ENCODE peak calls at places on chromosomes 11 and 22, in six cellular contexts. Q is small intestine; E is GM06990; G is heart left ventricle; Z is A549; H is CD4-positive, alpha-beta memory T cell. Y is an unnamed sample.

GRCh38 chr22:26471522-26471921 is 12.1 kb downstream of the HPS4 start:
- DNase-seq in Q (no peak), E (no peak), G (no peak), Z (peak), H (no peak), Y (no peak)

GRCh38 chr22:22992474-22992873 is 77.8 kb upstream of the GNAZ start:
- DNase-seq in H (no peak), Q (no peak), G (no peak), E (no peak), Z (no peak), Y (no peak)

GRCh38 chr22:29032584-29032983 is 29.0 kb downstream of the C22orf31 start:
- DNase-seq in E (no peak), Q (no peak), H (no peak), G (no peak), Z (peak), Y (no peak)

GRCh38 chr22:30574095-30574981 is at the start of gene GAL3ST1:
- DNase-seq in Z (peak), G (no peak), H (no peak), E (no peak), Q (peak), Y (no peak)

GRCh38 chr22:37930270-37930951 is 23.0 kb downstream of the C22orf23 start:
- DNase-seq in Z (peak), G (peak), H (no peak), E (no peak), Q (peak), Y (no peak)

GRCh38 chr11:1126935-1127663 is 30.7 kb upstream of the MUC5AC start:
- DNase-seq in Z (no peak), Q (no peak), G (no peak), E (no peak), H (no peak), Y (no peak)

GRCh38 chr11:73249858-73250773 is 22.0 kb upstream of the P2RY6 start:
- DNase-seq in H (no peak), Q (no peak), Z (no peak), G (no peak), E (no peak), Y (no peak)

GRCh38 chr11:65242389-65242788 is 19.4 kb upstream of the POLA2 start:
- DNase-seq in Z (no peak), E (no peak), G (no peak), Q (no peak), H (no peak), Y (no peak)

GRCh38 chr11:65890324-65891179 is at the start of gene CCDC85B:
- DNase-seq in Z (peak), G (peak), E (peak), Q (peak), H (peak), Y (peak)

GRCh38 chr11:18054511-18055103 is 8.5 kb upstream of the TPH1 start:
- DNase-seq in Z (no peak), Q (no peak), G (no peak), E (no peak), H (no peak), Y (no peak)

GRCh38 chr11:78000193-78000592 is 5.7 kb upstream of the INTS4 start:
- DNase-seq in E (no peak), H (peak), Z (peak), G (no peak), Q (peak), Y (peak)

GRCh38 chr11:2690596-2691354 is 9.0 kb downstream of the KCNQ1OT1 start:
- DNase-seq in H (no peak), E (no peak), G (no peak), Q (no peak), Z (no peak), Y (no peak)

GRCh38 chr11:96150609-96151008 is 192.4 kb downstream of the MAML2 start:
- DNase-seq in Z (no peak), H (no peak), Q (no peak), G (no peak), E (no peak), Y (no peak)

GRCh38 chr11:2086239-2087040 is 52.7 kb downstream of the IGF2 start:
- DNase-seq in G (no peak), E (no peak), Q (no peak), Z (no peak), H (no peak), Y (no peak)

GRCh38 chr11:68680541-68681231 is 3.7 kb upstream of the GAL start:
- DNase-seq in H (no peak), G (no peak), Q (no peak), Z (no peak), E (no peak), Y (no peak)

GRCh38 chr11:64594159-64594939 is 3.3 kb downstream of the SLC22A12 start:
- DNase-seq in Q (no peak), E (no peak), H (no peak), G (peak), Z (no peak), Y (no peak)

GRCh38 chr22:19876941-19877625 is 22.4 kb upstream of the GNB1L start:
- DNase-seq in Q (no peak), E (no peak), G (peak), H (no peak), Z (no peak), Y (no peak)

GRCh38 chr22:46122511-46122971 is 27.8 kb upstream of the PPARA start:
- DNase-seq in E (peak), G (peak), Z (no peak), H (peak), Q (peak), Y (peak)

GRCh38 chr11:109423114-109423859 is 1.3 kb downstream of the C11orf87 start:
- DNase-seq in G (peak), Q (no peak), E (peak), Z (no peak), H (no peak), Y (no peak)

GRCh38 chr11:10319691-10320090 is 14.8 kb downstream of the ADM start:
- DNase-seq in Z (no peak), G (no peak), H (no peak), E (no peak), Q (no peak), Y (no peak)

GRCh38 chr11:27233654-27234042 is 129.4 kb downstream of the CCDC34 start:
- DNase-seq in Z (no peak), E (no peak), H (no peak), G (no peak), Q (no peak), Y (no peak)

GRCh38 chr11:16402654-16403447 is 46.5 kb upstream of the SOX6 start:
- DNase-seq in Q (no peak), Z (no peak), H (no peak), E (no peak), G (no peak), Y (no peak)

GRCh38 chr11:104918113-104918824 is 20.0 kb upstream of the CASP12 start:
- DNase-seq in E (no peak), G (no peak), H (peak), Q (peak), Z (no peak), Y (no peak)

GRCh38 chr11:126146454-126147192 is 64.8 kb downstream of the RPUSD4 start:
- DNase-seq in Z (no peak), Q (no peak), E (no peak), G (no peak), H (no peak), Y (no peak)

GRCh38 chr22:24952837-24953293 is 349 bp downstream of the KIAA1671 start:
- DNase-seq in G (no peak), Z (peak), Q (peak), H (no peak), E (no peak), Y (no peak)

GRCh38 chr11:110435780-110436717 is 6.3 kb downstream of the FDX1 start:
- DNase-seq in H (no peak), G (no peak), Q (peak), E (no peak), Z (no peak), Y (no peak)

GRCh38 chr22:49905465-49905864 is 12.8 kb downstream of the ALG12 start:
- DNase-seq in E (no peak), Z (no peak), G (no peak), Q (no peak), H (no peak), Y (no peak)

DNA sequence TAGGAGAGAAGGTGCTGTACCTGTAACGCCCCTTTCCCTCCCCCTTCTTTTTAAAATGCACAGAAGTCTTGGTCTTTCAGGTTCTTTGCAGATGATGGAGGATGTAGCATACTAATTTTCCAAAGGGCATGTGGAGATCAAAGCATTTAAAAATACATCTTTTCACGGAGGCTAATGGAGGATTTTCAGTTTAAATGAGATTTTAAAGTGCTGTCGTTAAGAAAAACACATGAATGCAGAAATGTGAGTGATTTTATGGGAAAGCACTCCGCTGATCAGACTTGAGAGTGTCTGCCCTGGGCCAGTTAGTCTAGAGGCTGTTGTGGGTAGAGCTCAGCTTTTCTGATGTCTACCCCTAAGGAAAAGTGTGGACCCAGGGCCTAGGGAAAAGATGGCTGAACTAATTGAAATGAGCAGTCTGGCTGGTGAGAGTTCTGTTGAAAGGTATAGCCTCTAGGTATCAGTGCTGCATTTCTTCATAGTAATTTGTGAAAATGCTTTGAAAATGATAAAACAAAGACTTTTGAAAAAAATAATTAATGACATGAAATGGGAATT is 2.5 kb downstream of the AMOTL1 start:
- DNase-seq in H (no peak), E (no peak), Q (no peak), Z (no peak), G (no peak), Y (no peak)
- H3K4me3 ChIP-seq in H (no peak), E (no peak), Q (no peak), Z (no peak), G (no peak), Y (no peak)

GRCh38 chr11:122478986-122479385 is 176.5 kb upstream of the UBASH3B start:
- DNase-seq in G (no peak), E (no peak), Z (no peak), Q (no peak), H (no peak), Y (no peak)
- H3K4me3 ChIP-seq in G (no peak), E (no peak), Z (no peak), Q (no peak), H (no peak), Y (no peak)

GRCh38 chr11:111913997-111914396 is 1.5 kb downstream of the HSPB2 start:
- DNase-seq in Q (no peak), H (no peak), E (no peak), Z (no peak), G (peak), Y (no peak)
- H3K4me3 ChIP-seq in Q (no peak), H (no peak), E (no peak), Z (no peak), G (peak), Y (no peak)

GRCh38 chr11:42976636-42977217 is 335.1 kb upstream of the API5 start:
- DNase-seq in G (no peak), H (no peak), Q (no peak), Z (no peak), E (no peak), Y (no peak)

GRCh38 chr11:42967653-42968052 is 344.1 kb upstream of the API5 start:
- DNase-seq in H (no peak), Z (no peak), Q (no peak), E (no peak), G (no peak), Y (no peak)

GRCh38 chr11:42974510-42974909 is 337.3 kb upstream of the API5 start:
- DNase-seq in G (no peak), H (no peak), E (no peak), Q (no peak), Z (peak), Y (no peak)

GRCh38 chr11:42972741-42973140 is 339.1 kb upstream of the API5 start:
- DNase-seq in E (no peak), Q (peak), G (no peak), H (no peak), Z (no peak), Y (no peak)
- H3K4me3 ChIP-seq in E (no peak), Q (no peak), G (no peak), H (no peak), Z (no peak), Y (no peak)

GRCh38 chr11:95097209-95097608 is 7.6 kb downstream of the ENDOD1 start:
- DNase-seq in H (no peak), Q (no peak), G (no peak), Z (no peak), E (no peak), Y (no peak)

GRCh38 chr11:95093548-95093947 is 3.9 kb downstream of the ENDOD1 start:
- DNase-seq in G (no peak), Q (no peak), H (no peak), E (no peak), Z (no peak), Y (no peak)

GRCh38 chr11:95092549-95093324 is 3.1 kb downstream of the ENDOD1 start:
- DNase-seq in Z (peak), G (no peak), E (no peak), Q (peak), H (peak), Y (no peak)

GRCh38 chr11:95098826-95099225 is 9.2 kb downstream of the ENDOD1 start:
- DNase-seq in Q (peak), E (no peak), Z (no peak), H (no peak), G (no peak), Y (no peak)

GRCh38 chr11:95095858-95096587 is 6.4 kb downstream of the ENDOD1 start:
- DNase-seq in Q (no peak), G (no peak), H (no peak), Z (no peak), E (peak), Y (no peak)
- H3K4me3 ChIP-seq in Q (no peak), G (no peak), H (no peak), Z (no peak), E (no peak), Y (no peak)

GRCh38 chr11:119318240-119319135 is 1.6 kb upstream of the MCAM start:
- DNase-seq in Z (no peak), H (peak), E (peak), Q (peak), G (no peak), Y (peak)
- H3K4me3 ChIP-seq in Z (no peak), H (no peak), E (peak), Q (no peak), G (no peak), Y (no peak)

DNA sequence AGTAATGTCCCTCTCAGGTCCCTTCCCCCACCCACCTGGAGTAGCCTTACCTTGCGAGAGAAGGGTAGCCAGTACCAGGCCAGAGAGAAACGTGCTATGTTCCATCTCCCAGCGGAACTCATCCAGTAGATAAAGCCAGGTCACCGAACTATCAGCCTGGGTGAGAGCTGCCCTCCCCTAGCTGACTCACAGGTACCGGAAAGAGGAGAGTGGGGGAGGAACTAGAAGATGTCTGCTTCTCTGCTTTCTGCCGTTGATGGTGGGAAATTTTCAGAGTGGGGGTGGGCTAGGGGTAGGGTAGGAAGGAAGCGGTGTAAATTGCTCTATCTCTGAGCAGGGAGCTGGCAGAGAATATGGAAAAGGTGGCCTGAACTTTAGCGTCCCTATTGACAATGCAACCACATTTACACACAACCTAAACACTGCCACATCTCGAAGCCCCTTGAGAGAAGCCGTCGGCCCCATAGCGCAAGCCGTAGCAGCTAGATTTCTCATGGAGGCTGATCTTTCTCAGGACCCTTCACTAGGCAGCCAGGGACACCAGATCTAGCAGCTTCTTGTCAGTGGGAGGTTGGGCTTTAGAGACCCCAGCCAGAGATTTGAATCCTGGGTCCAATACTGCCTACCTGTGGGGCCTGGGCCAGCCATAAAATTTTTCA is at the start of gene CD3D:
- DNase-seq in Q (peak), G (no peak), E (no peak), Z (no peak), H (peak), Y (peak)
- H3K4me3 ChIP-seq in Q (peak), G (no peak), E (no peak), Z (no peak), H (peak), Y (peak)

DNA sequence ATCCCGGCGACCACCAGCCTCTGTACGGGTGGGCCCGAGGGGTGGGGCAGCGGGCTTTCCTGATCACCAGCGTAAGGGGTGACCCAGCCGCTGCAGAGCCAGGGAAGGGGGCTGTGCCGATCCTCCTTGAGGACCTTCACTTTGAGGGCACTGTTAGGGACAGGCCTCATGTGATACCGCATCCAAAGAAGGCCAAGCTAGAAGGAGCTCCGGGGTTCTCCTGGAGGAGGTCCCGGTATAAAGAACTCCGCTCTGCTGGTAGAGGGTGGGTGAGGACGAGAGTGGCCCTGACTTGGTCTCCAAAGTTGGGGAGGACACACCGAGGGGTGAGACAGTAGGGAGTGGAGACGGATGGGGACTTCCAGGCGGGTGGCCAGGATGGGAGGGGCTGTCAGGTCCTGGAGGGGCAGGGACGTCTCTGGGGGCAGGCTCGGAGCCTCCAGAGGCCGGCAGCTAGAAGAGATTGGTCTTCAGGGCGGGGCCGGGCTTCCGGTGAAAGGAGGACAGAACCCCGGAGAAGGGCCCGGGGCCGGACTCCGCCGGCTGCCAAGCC is 4.6 kb downstream of the PHOX2A start:
- DNase-seq in G (peak), Q (no peak), H (no peak), E (peak), Z (no peak), Y (no peak)
- H3K4me3 ChIP-seq in G (peak), Q (peak), H (no peak), E (no peak), Z (no peak), Y (no peak)

DNA sequence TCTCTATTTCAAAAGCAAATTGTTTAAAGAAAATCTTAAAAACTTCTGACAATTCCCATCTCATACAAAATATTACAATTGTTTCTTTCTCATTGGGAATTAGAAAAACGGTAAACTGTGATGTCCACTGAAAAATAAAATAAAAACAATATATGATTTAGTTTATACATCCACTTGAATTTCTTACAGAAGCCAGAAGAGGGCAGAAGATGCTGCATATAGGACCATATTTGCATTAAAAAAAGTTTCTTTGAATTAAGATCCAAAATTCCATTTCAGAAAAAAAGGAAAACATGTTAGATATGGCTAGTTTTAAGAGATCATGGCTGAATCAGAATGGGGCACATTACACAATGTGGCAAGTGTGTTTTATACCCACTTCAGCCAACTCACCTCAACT is 39.3 kb upstream of the LRRC4C start:
- DNase-seq in E (no peak), G (no peak), H (no peak), Z (peak), Q (no peak), Y (no peak)
- H3K4me3 ChIP-seq in E (no peak), G (no peak), H (no peak), Z (no peak), Q (no peak), Y (no peak)

Y was measured in effector memory CD4-positive, alpha-beta T cell.